ENCODE peak calls at places on chromosomes 11 and 22, in six cellular contexts. One of them, this sample, is unnamed.
A peak's percentile ranks its signal among the peaks of the same experiment; 100 is the strongest.

GRCh38 chr22:39493759-39494158 is 8.3 kb upstream of the MIEF1 start:
- DNase-seq in retina: no peak
- DNase-seq in skeletal muscle cell: no peak
- DNase-seq in hippocampal formation: no peak
- DNase-seq in HT1080: peak; percentile 50
- DNase-seq in NCI-H1092 treated with DMSO at 0.1 percent for 48 hours: no peak
- DNase-seq in this sample: no peak

GRCh38 chr11:108606495-108607160 is 13.1 kb upstream of the EXPH5 start:
- DNase-seq in retina: no peak
- DNase-seq in skeletal muscle cell: no peak
- DNase-seq in HT1080: peak; percentile 67
- DNase-seq in hippocampal formation: no peak
- DNase-seq in NCI-H1092 treated with DMSO at 0.1 percent for 48 hours: no peak
- DNase-seq in this sample: no peak

GRCh38 chr11:78957481-78958245 is 383.0 kb upstream of the NARS2 start:
- DNase-seq in hippocampal formation: no peak
- DNase-seq in HT1080: peak; percentile 68
- DNase-seq in NCI-H1092 treated with DMSO at 0.1 percent for 48 hours: no peak
- DNase-seq in retina: no peak
- DNase-seq in skeletal muscle cell: no peak
- DNase-seq in this sample: no peak

GRCh38 chr11:119316017-119316728 is 757 bp downstream of the MCAM start:
- DNase-seq in NCI-H1092 treated with DMSO at 0.1 percent for 48 hours: peak; percentile 76
- DNase-seq in HT1080: peak; percentile 45
- DNase-seq in hippocampal formation: peak; percentile 82
- DNase-seq in retina: peak; percentile 64
- DNase-seq in skeletal muscle cell: no peak
- DNase-seq in this sample: peak; percentile 61

GRCh38 chr11:11382858-11383532 is 29.9 kb upstream of the CSNK2A3 start:
- DNase-seq in HT1080: no peak
- DNase-seq in skeletal muscle cell: no peak
- DNase-seq in retina: no peak
- DNase-seq in NCI-H1092 treated with DMSO at 0.1 percent for 48 hours: peak; percentile 72
- DNase-seq in hippocampal formation: no peak
- DNase-seq in this sample: no peak

GRCh38 chr11:65486570-65487466 is 12.0 kb upstream of the MALAT1 start:
- DNase-seq in skeletal muscle cell: no peak
- DNase-seq in retina: no peak
- DNase-seq in HT1080: no peak
- DNase-seq in hippocampal formation: no peak
- DNase-seq in NCI-H1092 treated with DMSO at 0.1 percent for 48 hours: no peak
- DNase-seq in this sample: no peak

GRCh38 chr11:116885951-116886629 is 48.7 kb upstream of the APOA1 start:
- DNase-seq in skeletal muscle cell: no peak
- DNase-seq in NCI-H1092 treated with DMSO at 0.1 percent for 48 hours: no peak
- DNase-seq in hippocampal formation: no peak
- DNase-seq in retina: no peak
- DNase-seq in HT1080: no peak
- DNase-seq in this sample: no peak

GRCh38 chr22:46884365-46884764 is 121.9 kb downstream of the TBC1D22A start:
- DNase-seq in hippocampal formation: no peak
- DNase-seq in NCI-H1092 treated with DMSO at 0.1 percent for 48 hours: no peak
- DNase-seq in HT1080: no peak
- DNase-seq in skeletal muscle cell: no peak
- DNase-seq in retina: no peak
- DNase-seq in this sample: no peak

GRCh38 chr11:120096756-120097191 is 41.1 kb downstream of the TRIM29 start:
- DNase-seq in skeletal muscle cell: no peak
- DNase-seq in HT1080: no peak
- DNase-seq in retina: no peak
- DNase-seq in NCI-H1092 treated with DMSO at 0.1 percent for 48 hours: peak; percentile 6
- DNase-seq in hippocampal formation: no peak
- DNase-seq in this sample: peak; percentile 48

GRCh38 chr22:36244522-36245391 is 5.4 kb upstream of the APOL2 start:
- DNase-seq in hippocampal formation: no peak
- DNase-seq in skeletal muscle cell: no peak
- DNase-seq in NCI-H1092 treated with DMSO at 0.1 percent for 48 hours: no peak
- DNase-seq in retina: no peak
- DNase-seq in HT1080: no peak
- DNase-seq in this sample: peak; percentile 52

GRCh38 chr11:35012467-35013191 is 96.2 kb downstream of the PDHX start:
- DNase-seq in retina: no peak
- DNase-seq in hippocampal formation: no peak
- DNase-seq in skeletal muscle cell: no peak
- DNase-seq in NCI-H1092 treated with DMSO at 0.1 percent for 48 hours: no peak
- DNase-seq in HT1080: no peak
- DNase-seq in this sample: no peak

GRCh38 chr22:28882545-28882877 is 861 bp upstream of the ZNRF3 start:
- DNase-seq in NCI-H1092 treated with DMSO at 0.1 percent for 48 hours: no peak
- DNase-seq in hippocampal formation: no peak
- DNase-seq in retina: no peak
- DNase-seq in HT1080: no peak
- DNase-seq in skeletal muscle cell: no peak
- DNase-seq in this sample: no peak